ENCODE peak calls at places on chromosome 15, in eight cellular contexts. E, V, I, R, O, Q, K and W are unnamed samples.

GRCh38 chr15:66592505-66593218 is 26.9 kb upstream of the LCTL start:
- DNase-seq in E (peak), V (no peak), I (no peak), R (no peak), O (no peak), Q (no peak), K (no peak), W (no peak)

GRCh38 chr15:68590721-68591389 is 12.1 kb downstream of the CORO2B start:
- DNase-seq in E (no peak), V (no peak), I (no peak), R (no peak), O (no peak), Q (no peak), K (no peak), W (no peak)

GRCh38 chr15:68224546-68225250 is 4.8 kb downstream of the CLN6 start:
- DNase-seq in E (no peak), V (no peak), I (no peak), R (no peak), O (no peak), Q (no peak), K (no peak), W (no peak)

GRCh38 chr15:42891569-42891968 is 29.0 kb downstream of the TTBK2 start:
- DNase-seq in E (peak), V (no peak), I (no peak), R (no peak), O (peak), Q (no peak), K (peak), W (no peak)

GRCh38 chr15:77481670-77482069 is 61.0 kb downstream of the HMG20A start:
- DNase-seq in E (peak), V (no peak), I (no peak), R (no peak), O (peak), Q (no peak), K (no peak), W (no peak)

GRCh38 chr15:82789491-82789890 is 16.4 kb downstream of the FSD2 start:
- DNase-seq in E (no peak), V (peak), I (no peak), R (no peak), O (no peak), Q (no peak), K (no peak), W (no peak)

GRCh38 chr15:56619881-56620280 is 113.4 kb downstream of the ZNF280D start:
- DNase-seq in E (no peak), V (no peak), I (no peak), R (no peak), O (no peak), Q (no peak), K (no peak), W (no peak)

GRCh38 chr15:37004373-37004869 is 95.9 kb downstream of the MEIS2 start:
- DNase-seq in E (no peak), V (no peak), I (no peak), R (no peak), O (no peak), Q (no peak), K (no peak), W (no peak)

GRCh38 chr15:83322061-83322460 is 37.6 kb upstream of the BNC1 start:
- DNase-seq in E (peak), V (peak), I (no peak), R (no peak), O (no peak), Q (no peak), K (peak), W (no peak)

GRCh38 chr15:51649659-51650521 is 27.3 kb upstream of the DMXL2 start:
- DNase-seq in E (peak), V (peak), I (no peak), R (no peak), O (peak), Q (peak), K (peak), W (peak)

GRCh38 chr15:87267798-87268197 is 988.7 kb downstream of the NTRK3 start:
- DNase-seq in E (peak), V (no peak), I (no peak), R (no peak), O (peak), Q (no peak), K (peak), W (no peak)

GRCh38 chr15:69712999-69713398 is 260.4 kb downstream of the RPLP1 start:
- DNase-seq in E (no peak), V (no peak), I (no peak), R (no peak), O (no peak), Q (no peak), K (no peak), W (no peak)